ENCODE peak calls at places on chromosomes 13 and 19, in four cellular contexts. Y is adrenal gland; Q is CD8-positive, alpha-beta memory T cell; W is upper lobe of left lung. M is an unnamed sample.

GRCh38 chr19:5498817-5499535 is 43.8 kb downstream of the ZNRF4 start:
- DNase-seq in Y (no peak), W (no peak), Q (no peak), M (no peak)

GRCh38 chr19:46605356-46605821 is 4.3 kb downstream of the CALM3 start:
- DNase-seq in Q (no peak), W (no peak), Y (no peak), M (no peak)

GRCh38 chr19:54415208-54415900 is at the start of gene TTYH1:
- DNase-seq in Y (no peak), Q (no peak), W (peak; percentile 85), M (no peak)

GRCh38 chr19:6740589-6741348 is 1.3 kb downstream of the TRIP10 start:
- DNase-seq in Q (no peak), W (peak; percentile 92), Y (peak; percentile 45), M (no peak)

GRCh38 chr13:97911311-97912138 is 42.0 kb upstream of the IPO5 start:
- DNase-seq in Q (no peak), Y (no peak), W (no peak), M (peak; percentile 27)

GRCh38 chr19:38736036-38736412 is 8.2 kb downstream of the CAPN12 start:
- DNase-seq in Y (peak; percentile 61), W (peak; percentile 93), Q (peak; percentile 59), M (no peak)

GRCh38 chr19:30552593-30552992 is 180.4 kb downstream of the ZNF536 start:
- DNase-seq in Y (no peak), W (no peak), Q (no peak), M (no peak)

GRCh38 chr19:33801411-33801810 is 4.7 kb downstream of the KCTD15 start:
- DNase-seq in Q (no peak), Y (no peak), W (no peak), M (no peak)

GRCh38 chr19:47539747-47540311 is 25.0 kb upstream of the NAPA start:
- DNase-seq in W (no peak), Y (no peak), Q (peak; percentile 21), M (no peak)

GRCh38 chr19:1133471-1133929 is 29.7 kb downstream of the GPX4 start:
- DNase-seq in Q (peak; percentile 79), Y (no peak), W (peak; percentile 89), M (no peak)

GRCh38 chr19:18144906-18145305 is 8.1 kb upstream of the PIK3R2 start:
- DNase-seq in W (peak; percentile 65), Q (no peak), Y (no peak), M (no peak)

GRCh38 chr13:108269601-108270328 is at the start of gene TNFSF13B:
- DNase-seq in Y (peak; percentile 75), W (peak; percentile 84), Q (peak; percentile 18), M (peak; percentile 1)

GRCh38 chr13:108272333-108272732 is 2.8 kb downstream of the TNFSF13B start:
- DNase-seq in W (no peak), Q (no peak), Y (no peak), M (no peak)

GRCh38 chr13:112097770-112098169 is 30.8 kb downstream of the SOX1 start:
- DNase-seq in W (no peak), Y (no peak), Q (no peak), M (no peak)

GRCh38 chr13:32454886-32455593 is 27.1 kb upstream of the N4BP2L1 start:
- DNase-seq in Y (no peak), W (peak; percentile 13), Q (no peak), M (no peak)

GRCh38 chr19:41351339-41352245 is 2.1 kb downstream of the TGFB1 start:
- DNase-seq in Y (peak; percentile 46), W (peak; percentile 95), Q (peak; percentile 88), M (no peak)

GRCh38 chr19:23273022-23273593 is 22.9 kb upstream of the ZNF724 start:
- DNase-seq in W (no peak), Y (no peak), Q (peak; percentile 5), M (no peak)

GRCh38 chr13:109856350-109856749 is 70.0 kb upstream of the IRS2 start:
- DNase-seq in Q (no peak), W (no peak), Y (no peak), M (no peak)

GRCh38 chr13:31697290-31697689 is 42.0 kb upstream of the RXFP2 start:
- DNase-seq in Q (no peak), W (no peak), Y (no peak), M (no peak)

GRCh38 chr13:65787087-65787486 is 1443.0 kb downstream of the PCDH9 start:
- DNase-seq in Y (no peak), W (no peak), Q (no peak), M (no peak)

GRCh38 chr13:95540848-95541247 is 11.7 kb upstream of the CLDN10 start:
- DNase-seq in W (no peak), Y (no peak), Q (no peak), M (no peak)

GRCh38 chr13:34201050-34201913 is 383.3 kb downstream of the RFC3 start:
- DNase-seq in Y (no peak), Q (no peak), W (no peak), M (no peak)

GRCh38 chr13:23724196-23724970 is 154.2 kb downstream of the TNFRSF19 start:
- DNase-seq in Q (no peak), Y (no peak), W (no peak), M (no peak)
- H3K27ac ChIP-seq in Q (no peak overlapping the region), Y (no peak overlapping the region), W (no peak overlapping the region), M (no peak overlapping the region)

DNA sequence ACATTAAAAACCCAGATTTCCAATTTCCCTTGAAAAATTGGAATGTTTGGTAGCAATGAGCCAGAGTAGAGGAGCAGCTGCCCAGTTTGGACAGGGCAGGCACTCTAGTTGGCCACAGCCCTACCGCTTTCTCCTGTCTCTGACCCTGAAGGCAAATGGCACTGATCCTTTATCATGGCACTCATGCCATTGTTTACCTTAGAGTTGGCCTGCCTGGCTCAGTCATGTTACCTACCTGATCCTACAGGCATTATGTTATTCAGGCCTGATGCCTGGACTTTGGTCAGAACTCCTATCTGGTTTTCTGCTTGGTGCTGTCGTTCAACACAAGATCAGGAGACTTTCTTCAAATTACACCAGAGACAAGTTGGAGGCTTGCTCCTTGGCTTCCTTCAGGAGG is 24.9 kb upstream of the TDRD3 start:
- DNase-seq in Q (no peak), Y (no peak), W (no peak), M (no peak)
- H3K4me3 ChIP-seq in Q (no peak overlapping the region), Y (no peak overlapping the region), W (no peak overlapping the region), M (no peak overlapping the region)

GRCh38 chr19:15372470-15372869 is 7.1 kb downstream of the AKAP8 start:
- DNase-seq in Q (no peak), W (no peak), Y (no peak), M (no peak)
- H3K27ac ChIP-seq in Q (no peak overlapping the region), W (no peak overlapping the region), Y (no peak overlapping the region), M (no peak overlapping the region)

GRCh38 chr19:43229315-43229714 is 23.9 kb upstream of the PSG4 start:
- DNase-seq in Q (no peak), W (no peak), Y (no peak), M (peak; percentile 0)

DNA sequence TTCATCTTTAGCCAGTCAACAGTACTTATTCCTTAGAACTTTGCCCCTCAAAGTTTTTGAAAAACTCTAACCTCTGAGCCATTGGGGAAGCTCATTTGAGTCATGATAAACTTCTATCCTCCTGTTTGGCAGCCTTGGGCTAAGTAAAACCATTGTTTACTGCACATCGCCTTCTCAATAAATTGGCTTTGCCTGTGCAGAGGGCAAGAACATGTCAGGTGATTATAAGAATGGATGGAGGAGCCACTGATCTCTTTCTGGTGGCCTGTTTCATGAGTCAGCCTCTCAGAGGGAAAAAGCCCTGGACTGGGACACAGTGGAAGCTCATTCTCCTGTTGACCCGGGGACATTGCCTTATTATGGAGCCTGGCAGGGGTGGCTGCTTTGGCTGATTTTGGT is 19.4 kb upstream of the PSG4 start:
- DNase-seq in Y (no peak), Q (no peak), W (no peak), M (no peak)
- H3K4me3 ChIP-seq in Y (no peak overlapping the region), Q (no peak overlapping the region), W (no peak overlapping the region), M (no peak overlapping the region)

GRCh38 chr19:51179297-51179696 is 37.2 kb downstream of the SIGLEC7 start:
- DNase-seq in Y (no peak), W (no peak), Q (no peak), M (no peak)
- H3K27ac ChIP-seq in Y (no peak overlapping the region), W (no peak overlapping the region), Q (no peak overlapping the region), M (no peak overlapping the region)

DNA sequence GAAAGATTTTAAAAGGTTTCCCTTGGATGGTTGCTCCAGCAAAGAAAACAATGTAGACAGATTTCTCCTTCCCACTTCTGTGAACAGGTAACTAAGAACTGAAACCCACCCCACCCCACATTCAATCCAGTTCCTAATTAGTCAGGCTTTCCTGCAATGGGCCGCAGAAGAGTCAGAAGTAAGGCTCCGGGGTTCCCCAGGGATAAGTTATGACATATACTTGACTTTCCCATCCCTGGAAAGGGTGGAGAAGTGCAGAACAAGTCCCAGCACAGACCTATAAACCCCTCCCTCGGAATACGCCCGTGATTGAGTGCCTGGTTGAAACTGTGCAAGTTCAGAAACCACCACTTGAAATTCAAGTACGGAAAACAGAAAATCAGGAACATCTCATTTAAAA is 24.9 kb downstream of the RCBTB2 start:
- DNase-seq in Y (no peak), Q (no peak), W (no peak), M (no peak)
- H3K4me3 ChIP-seq in Y (no peak overlapping the region), Q (no peak overlapping the region), W (no peak overlapping the region), M (no peak overlapping the region)

DNA sequence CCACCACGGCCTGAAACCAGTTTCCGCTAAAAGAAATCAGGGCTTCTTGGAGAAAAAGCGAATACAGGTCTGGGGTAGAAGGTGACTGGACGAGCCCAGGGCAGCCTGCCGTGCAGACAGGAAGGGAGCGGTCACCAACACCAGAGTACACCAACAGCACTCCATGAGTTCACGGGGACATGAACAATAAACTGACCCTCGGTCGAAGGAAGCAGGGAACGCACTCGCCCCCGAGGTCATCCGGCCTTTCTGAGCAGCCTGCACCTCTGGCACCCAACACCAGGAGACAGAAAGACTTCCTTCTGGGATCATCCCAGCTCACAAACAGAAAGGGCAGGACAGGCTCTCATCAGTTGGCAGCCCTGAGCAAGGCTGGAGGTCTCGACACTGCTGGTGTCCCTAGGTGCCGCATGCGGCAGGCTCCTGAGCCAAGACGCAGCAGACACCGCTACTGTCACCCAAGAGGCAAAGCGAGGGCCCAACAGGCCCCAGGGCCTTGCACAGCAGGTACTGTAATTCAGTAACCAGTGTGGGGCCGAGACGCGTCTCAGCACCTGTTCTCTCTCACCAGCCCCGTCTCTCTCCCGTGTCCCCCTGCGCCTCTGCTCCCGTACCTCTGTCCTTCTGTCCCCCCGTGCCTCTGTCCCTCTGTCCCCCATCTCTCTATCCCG is 18.0 kb downstream of the DCUN1D2 start:
- DNase-seq in Y (peak; percentile 67), W (no peak), Q (no peak), M (no peak)
- H3K27ac ChIP-seq in Y (no peak overlapping the region), W (peak overlapping the region; percentile 72), Q (no peak overlapping the region), M (no peak overlapping the region)